ENCODE peak calls at places on chromosomes 2 and 18, in five cellular contexts. W is B cell, J is AG09319, C is GM20000, X is type B pancreatic cell. O is an unnamed sample.

GRCh38 chr2:3585239-3586109 is 9.4 kb upstream of the COLEC11 start:
- DNase-seq in W (no peak), J (peak; percentile 19), C (no peak), X (no peak), O (no peak)

GRCh38 chr18:64119916-64120315 is 29.0 kb downstream of the LINC00305 start:
- DNase-seq in W (no peak), J (no peak), C (no peak), X (no peak), O (no peak)

GRCh38 chr18:73647391-73647790 is 500.2 kb downstream of the FBXO15 start:
- DNase-seq in W (no peak), J (no peak), C (no peak), X (no peak), O (no peak)

GRCh38 chr2:133991606-133992168 is 262.2 kb upstream of the MGAT5 start:
- DNase-seq in W (no peak), J (no peak), C (no peak), X (no peak), O (no peak)

GRCh38 chr2:73085691-73086090 is 14.2 kb upstream of the SFXN5 start:
- DNase-seq in W (peak; percentile 81), J (no peak), C (peak; percentile 85), X (peak; percentile 86), O (peak; percentile 88)

GRCh38 chr18:77911973-77912372 is 662.3 kb downstream of the GALR1 start:
- DNase-seq in W (no peak), J (no peak), C (no peak), X (no peak), O (no peak)

GRCh38 chr2:26401739-26402541 is at the start of gene DRC1:
- DNase-seq in W (no peak), J (peak; percentile 22), C (peak; percentile 64), X (peak; percentile 91), O (peak; percentile 76)

GRCh38 chr2:239778861-239779591 is 246.1 kb downstream of the NDUFA10 start:
- DNase-seq in W (no peak), J (no peak), C (no peak), X (peak; percentile 59), O (no peak)

GRCh38 chr2:218518876-218519275 is 49.3 kb downstream of the USP37 start:
- DNase-seq in W (no peak), J (no peak), C (no peak), X (no peak), O (no peak)

GRCh38 chr2:67165141-67165990 is 231.8 kb upstream of the ETAA1 start:
- DNase-seq in W (no peak), J (no peak), C (no peak), X (no peak), O (no peak)

GRCh38 chr2:195666113-195666712 is 9.2 kb downstream of the SLC39A10 start:
- DNase-seq in W (no peak), J (no peak), C (no peak), X (no peak), O (no peak)

GRCh38 chr2:195667974-195668373 is 10.9 kb downstream of the SLC39A10 start:
- DNase-seq in W (no peak), J (no peak), C (no peak), X (no peak), O (no peak)

GRCh38 chr2:195662138-195662537 is 5.1 kb downstream of the SLC39A10 start:
- DNase-seq in W (no peak), J (no peak), C (no peak), X (no peak), O (no peak)

GRCh38 chr2:195663007-195663406 is 6.0 kb downstream of the SLC39A10 start:
- DNase-seq in W (no peak), J (no peak), C (no peak), X (no peak), O (no peak)

DNA sequence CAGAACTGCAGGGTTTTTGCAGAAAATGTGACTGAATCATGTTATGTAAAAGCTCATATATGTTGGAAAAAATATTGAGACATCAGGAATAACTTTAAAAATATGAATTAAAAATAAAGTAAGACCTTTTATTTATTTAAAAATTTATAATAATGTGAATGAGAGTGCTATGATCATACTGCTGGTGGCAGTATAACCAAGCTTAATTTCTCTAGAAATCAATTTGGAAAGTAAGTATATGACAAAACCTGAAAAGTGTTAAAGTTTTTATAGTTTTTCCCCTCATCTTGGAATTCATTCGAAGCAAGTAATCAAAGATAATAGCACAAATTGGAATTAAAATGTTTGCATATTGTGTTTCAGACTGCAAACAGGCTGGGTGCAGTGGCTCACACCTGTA is 7.5 kb downstream of the SLC39A10 start:
- DNase-seq in W (no peak), J (no peak), C (no peak), X (no peak), O (no peak)
- TF ChIP-seq CTCF in W (peak; percentile 22), J (peak; percentile 33), C (no peak), X (peak; percentile 42), O (no peak)

DNA sequence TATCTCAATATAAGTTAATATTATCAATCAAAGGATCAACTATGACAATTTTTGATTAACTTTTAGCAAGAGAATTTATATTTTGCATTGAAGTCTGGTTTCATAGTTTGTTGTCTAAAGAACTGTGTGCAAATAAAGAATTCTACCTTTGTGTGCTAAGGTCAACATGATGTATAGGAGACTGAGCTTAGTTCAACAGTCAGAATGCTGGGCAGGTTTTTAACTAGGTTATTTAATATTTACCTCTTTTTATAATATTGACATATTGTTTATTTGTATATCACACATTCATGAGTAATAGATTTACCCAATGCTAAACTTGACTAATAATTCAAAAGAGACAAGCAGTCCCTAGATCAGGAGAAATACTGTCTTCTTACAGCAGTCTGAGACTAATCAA is 831.4 kb downstream of the DSC3 start:
- DNase-seq in W (no peak), J (no peak), C (no peak), X (no peak), O (no peak)
- TF ChIP-seq CTCF in W (no peak), J (no peak), C (no peak), X (no peak), O (no peak)

GRCh38 chr18:62741584-62741983 is 26.2 kb downstream of the PHLPP1 start:
- DNase-seq in W (no peak), J (no peak), C (no peak), X (no peak), O (no peak)

GRCh38 chr18:62745089-62745751 is 29.9 kb downstream of the PHLPP1 start:
- DNase-seq in W (no peak), J (no peak), C (no peak), X (no peak), O (no peak)

GRCh38 chr18:62739911-62740310 is 24.6 kb downstream of the PHLPP1 start:
- DNase-seq in W (no peak), J (no peak), C (no peak), X (no peak), O (no peak)

GRCh38 chr18:62741118-62741566 is 25.8 kb downstream of the PHLPP1 start:
- DNase-seq in W (no peak), J (no peak), C (no peak), X (no peak), O (no peak)

DNA sequence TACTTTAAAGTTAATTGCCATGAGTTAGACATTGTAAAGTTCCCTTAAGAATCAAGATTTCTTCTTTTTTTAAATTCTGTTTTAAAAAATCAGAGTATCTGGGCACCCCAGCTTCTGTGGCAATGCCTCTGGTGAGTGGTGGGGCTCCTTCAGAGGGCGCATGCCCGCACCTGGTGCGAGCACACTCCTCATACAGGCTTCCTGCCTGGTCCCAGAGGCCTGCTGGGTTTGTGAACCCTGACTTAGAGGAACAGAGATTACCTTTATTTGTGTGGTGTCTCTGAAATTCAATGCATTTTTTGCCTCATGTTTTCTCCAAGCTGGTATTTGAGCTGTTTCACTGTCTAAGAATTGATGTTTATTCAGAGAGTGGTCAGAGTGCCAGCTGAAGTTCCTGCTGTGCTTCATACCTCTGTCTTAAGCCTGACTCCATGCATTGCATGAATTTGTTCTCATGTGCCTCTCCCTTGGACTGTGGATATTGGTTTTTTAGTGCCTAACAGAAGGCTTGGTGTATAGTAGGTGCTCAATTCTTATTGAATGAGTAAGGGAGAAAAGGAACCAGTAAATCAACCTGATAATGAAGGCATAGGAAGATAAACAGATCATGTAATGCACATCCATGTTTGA is 28.9 kb downstream of the PHLPP1 start:
- DNase-seq in W (peak; percentile 45), J (no peak), C (peak; percentile 17), X (no peak), O (no peak)
- TF ChIP-seq CTCF in W (no peak), J (no peak), C (no peak), X (no peak), O (no peak)

GRCh38 chr2:211879323-211879722 is 659.3 kb downstream of the ERBB4 start:
- DNase-seq in W (no peak), J (no peak), C (no peak), X (no peak), O (no peak)
- TF ChIP-seq CTCF in W (no peak), J (peak; percentile 47), C (peak; percentile 4), X (peak; percentile 58), O (no peak)

GRCh38 chr2:219737270-219737691 is 109.9 kb downstream of the SLC4A3 start:
- DNase-seq in W (no peak), J (no peak), C (no peak), X (no peak), O (no peak)
- TF ChIP-seq CTCF in W (no peak), J (peak; percentile 63), C (no peak), X (peak; percentile 69), O (peak; percentile 22)

DNA sequence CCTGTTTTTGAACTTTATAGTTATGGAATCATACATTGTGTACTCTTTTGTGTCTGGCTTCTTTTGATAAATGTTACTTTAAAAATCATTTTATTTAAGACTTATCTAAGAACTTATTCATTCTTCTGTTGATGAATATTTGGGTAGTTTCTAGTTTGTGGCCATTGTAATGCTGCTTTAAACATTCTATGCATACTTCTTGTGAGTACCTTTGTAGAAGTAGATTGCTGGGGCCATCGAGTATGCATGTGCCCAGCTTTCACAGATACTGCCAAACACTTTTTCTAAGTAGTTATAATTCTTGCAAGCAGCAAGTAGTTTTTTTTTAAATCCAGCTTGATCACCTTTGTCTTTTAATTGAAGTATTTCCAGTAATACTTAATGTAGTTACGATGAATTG is 11.1 kb downstream of the CD302 start:
- DNase-seq in W (no peak), J (no peak), C (no peak), X (no peak), O (no peak)
- TF ChIP-seq CTCF in W (no peak), J (no peak), C (no peak), X (no peak), O (no peak)

GRCh38 chr18:50311573-50312106 is 24.1 kb upstream of the CXXC1 start:
- DNase-seq in W (no peak), J (no peak), C (no peak), X (no peak), O (no peak)
- TF ChIP-seq CTCF in W (no peak), J (no peak), C (no peak), X (no peak), O (no peak)

DNA sequence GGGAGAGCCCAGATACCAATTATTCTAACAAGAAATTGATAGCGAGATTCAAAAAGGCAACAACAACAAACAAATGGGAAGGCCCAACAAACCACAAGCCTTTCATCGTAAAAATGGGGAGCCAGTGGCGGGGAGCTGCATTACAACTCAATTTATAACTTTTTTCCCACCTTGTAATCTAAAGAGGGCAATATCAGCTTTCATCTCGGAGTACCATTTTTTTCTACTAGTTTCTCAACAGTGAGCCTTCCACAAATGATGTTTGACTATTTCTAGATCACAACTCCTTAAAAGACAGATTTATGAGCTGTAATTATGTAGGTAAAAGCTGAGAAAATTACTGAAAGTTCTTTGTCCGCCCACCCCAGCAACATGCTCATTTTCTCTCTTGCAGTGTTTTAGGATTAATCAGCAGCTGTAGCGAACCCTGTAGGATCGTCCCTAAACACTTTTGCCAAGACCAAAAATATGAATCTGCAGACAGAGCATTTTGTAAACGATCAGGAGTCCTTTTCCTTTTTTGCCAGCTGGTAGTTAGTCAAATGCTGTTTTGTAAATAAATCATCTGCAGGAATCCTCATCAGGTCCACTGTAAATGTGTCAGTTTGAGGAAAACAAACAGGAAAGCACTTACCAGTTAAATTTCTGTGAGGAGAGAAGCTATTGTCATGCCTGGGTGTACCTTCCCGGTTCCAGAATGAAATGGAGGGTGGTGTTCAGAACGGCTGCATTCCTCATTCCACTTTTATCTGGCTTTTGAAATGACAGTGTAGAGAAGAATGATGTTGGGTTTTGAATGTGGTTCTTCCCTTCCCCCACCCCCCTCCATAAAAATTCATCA is 53.2 kb downstream of the EEF1B2 start:
- DNase-seq in W (no peak), J (peak; percentile 70), C (no peak), X (no peak), O (no peak)
- TF ChIP-seq CTCF in W (no peak), J (no peak), C (no peak), X (peak; percentile 59), O (no peak)

O was measured in GM13976.